ENCODE peak calls at places on chromosomes 3 and 15, in seven cellular contexts. Z is Panc1, K is neural progenitor cell, Y is mammary epithelial cell, V is lung, R is sigmoid colon, I is fibroblast of lung. P is an unnamed sample. For H3K36me3, the result is how much of the 10 kb centered on the place peaks cover.

GRCh38 chr15:78455749-78456148 is 17.7 kb downstream of the IREB2 start:
- DNase-seq in Z (no peak), K (no peak), Y (no peak), V (no peak), R (no peak), I (peak), P (no peak)

GRCh38 chr3:130963878-130964277 is 62.7 kb downstream of the ASTE1 start:
- DNase-seq in Z (peak), K (peak), Y (peak), V (no peak), R (no peak), I (peak), P (no peak)

GRCh38 chr3:69200384-69201068 is 78.1 kb upstream of the LMOD3 start:
- DNase-seq in Z (no peak), K (peak), Y (peak), V (no peak), R (no peak), I (peak), P (peak)

GRCh38 chr3:190281308-190282051 is 40.8 kb downstream of the CLDN1 start:
- DNase-seq in Z (no peak), K (no peak), Y (no peak), V (no peak), R (no peak), I (peak), P (peak)

GRCh38 chr3:172282850-172283249 is 165.4 kb downstream of the GHSR start:
- DNase-seq in Z (no peak), K (no peak), Y (peak), V (no peak), R (no peak), I (no peak), P (no peak)

GRCh38 chr15:96207377-96208006 is 123.0 kb upstream of the NR2F2 start:
- DNase-seq in Z (no peak), K (no peak), Y (no peak), V (no peak), R (no peak), I (no peak), P (no peak)

GRCh38 chr3:162367443-162368132 is 871.0 kb downstream of the OTOL1 start:
- DNase-seq in Z (no peak), K (no peak), Y (no peak), V (no peak), R (no peak), I (peak), P (no peak)

GRCh38 chr3:5022187-5022965 is 43.1 kb downstream of the BHLHE40 start:
- DNase-seq in Z (peak), K (no peak), Y (peak), V (no peak), R (no peak), I (no peak), P (no peak)

GRCh38 chr3:147872568-147872967 is 463.4 kb downstream of the ZIC1 start:
- DNase-seq in Z (no peak), K (no peak), Y (no peak), V (no peak), R (no peak), I (no peak), P (no peak)

GRCh38 chr3:172038823-172039222 is 555 bp upstream of the FNDC3B start:
- DNase-seq in Z (no peak), K (peak), Y (no peak), V (no peak), R (peak), I (peak), P (no peak)

GRCh38 chr15:67187351-67187854 is 67.1 kb downstream of the AAGAB start:
- DNase-seq in Z (no peak), K (no peak), Y (no peak), V (no peak), R (peak), I (no peak), P (no peak)

GRCh38 chr3:70861855-70862254 is 549.4 kb upstream of the MDFIC2 start:
- DNase-seq in Z (no peak), K (no peak), Y (peak), V (no peak), R (no peak), I (peak), P (no peak)

GRCh38 chr15:74307827-74308642 is 59.4 kb downstream of the CYP11A1 start:
- DNase-seq in Z (no peak), K (peak), Y (peak), V (peak), R (peak), I (peak), P (peak)

GRCh38 chr3:123584284-123584987 is 417 bp downstream of the HACD2 start:
- DNase-seq in Z (no peak), K (no peak), Y (peak), V (no peak), R (peak), I (no peak), P (peak)

GRCh38 chr15:57235865-57236264 is 140.4 kb upstream of the CGNL1 start:
- DNase-seq in Z (no peak), K (peak), Y (no peak), V (no peak), R (no peak), I (peak), P (no peak)

GRCh38 chr15:75749820-75750219 is 37.2 kb upstream of the CSPG4 start:
- DNase-seq in Z (no peak), K (no peak), Y (no peak), V (no peak), R (no peak), I (no peak), P (no peak)

GRCh38 chr3:186883686-186884058 is 41.2 kb downstream of the ADIPOQ start:
- DNase-seq in Z (no peak), K (no peak), Y (no peak), V (no peak), R (no peak), I (no peak), P (no peak)

GRCh38 chr3:194166682-194167479 is 30.9 kb downstream of the HES1 start:
- DNase-seq in Z (no peak), K (peak), Y (no peak), V (no peak), R (peak), I (peak), P (peak)

GRCh38 chr15:34879112-34879511 is 83.8 kb upstream of the ACTC1 start:
- DNase-seq in Z (no peak), K (no peak), Y (no peak), V (no peak), R (no peak), I (no peak), P (no peak)

GRCh38 chr15:48861813-48862431 is 16.0 kb upstream of the EID1 start:
- DNase-seq in Z (no peak), K (peak), Y (peak), V (no peak), R (no peak), I (peak), P (peak)

GRCh38 chr3:131282379-131282778 is 99.2 kb upstream of the NUDT16 start:
- DNase-seq in Z (no peak), K (no peak), Y (no peak), V (no peak), R (no peak), I (no peak), P (no peak)

GRCh38 chr3:50658831-50659230 is 15.9 kb upstream of the DOCK3 start:
- DNase-seq in Z (no peak), K (no peak), Y (no peak), V (no peak), R (no peak), I (no peak), P (no peak)

GRCh38 chr3:115141018-115141757 is 5.9 kb downstream of the ZBTB20 start:
- DNase-seq in Z (no peak), K (no peak), Y (no peak), V (no peak), R (no peak), I (no peak), P (no peak)

GRCh38 chr3:156772588-156773206 is 53.5 kb upstream of the LEKR1 start:
- DNase-seq in Z (no peak), K (no peak), Y (peak), V (no peak), R (no peak), I (no peak), P (peak)

GRCh38 chr15:52652984-52653383 is 26.2 kb downstream of the ATOSA start:
- DNase-seq in Z (no peak), K (no peak), Y (peak), V (no peak), R (no peak), I (peak), P (no peak)

GRCh38 chr3:40615110-40615915 is 90.6 kb downstream of the ZNF621 start:
- DNase-seq in Z (no peak), K (peak), Y (no peak), V (no peak), R (no peak), I (no peak), P (no peak)
- H3K4me3 ChIP-seq in Z (no peak), K (peak), Y (no peak), V (no peak), R (peak), I (no peak), P (no peak)

DNA sequence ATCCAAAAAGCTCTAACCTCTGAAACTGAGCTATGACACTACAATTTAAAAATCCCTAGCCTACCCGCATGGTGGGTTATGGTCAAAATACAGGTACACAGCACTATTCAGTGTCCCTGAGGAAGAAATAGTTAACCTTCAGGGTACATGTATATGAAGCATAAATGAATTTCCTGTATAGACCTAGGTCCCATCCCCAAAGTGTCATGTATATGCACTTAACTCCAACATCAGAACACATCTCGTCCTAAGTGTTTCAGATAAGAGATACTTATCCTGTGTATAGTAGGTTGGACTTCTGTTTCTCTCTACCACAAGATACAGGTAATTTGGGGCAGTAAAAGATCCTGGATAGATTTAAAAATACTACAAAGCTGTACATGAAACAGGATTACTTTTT is 6.4 kb downstream of the RPL14 start:
- DNase-seq in Z (no peak), K (no peak), Y (no peak), V (no peak), R (no peak), I (no peak), P (no peak)
- H3K36me3 ChIP-seq in Z (under half), K (under half), Y (under half), V (under half), R (under half), I (under half), P (under half)

DNA sequence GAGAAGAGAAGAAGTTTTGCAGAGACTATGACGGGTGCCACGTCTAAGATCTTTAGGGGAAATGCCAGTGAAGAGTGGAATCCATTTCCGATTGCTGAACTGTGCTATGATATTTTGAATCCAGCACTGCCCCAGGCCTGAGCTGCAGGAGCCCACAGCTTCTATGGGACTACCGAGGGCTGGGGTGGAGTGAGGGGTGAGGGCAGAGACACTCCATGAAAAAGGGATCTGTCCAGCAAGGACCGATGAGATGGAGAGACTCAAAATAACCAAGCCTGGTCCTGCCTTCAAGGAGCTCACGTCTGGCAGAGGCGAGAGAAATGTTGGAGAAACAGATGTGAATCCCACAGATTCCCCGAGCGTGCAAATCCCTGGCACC is 79.8 kb upstream of the MEF2A start:
- DNase-seq in Z (no peak), K (no peak), Y (no peak), V (no peak), R (no peak), I (no peak), P (no peak)
- H3K4me3 ChIP-seq in Z (peak), K (peak), Y (no peak), V (no peak), R (peak), I (no peak), P (no peak)

DNA sequence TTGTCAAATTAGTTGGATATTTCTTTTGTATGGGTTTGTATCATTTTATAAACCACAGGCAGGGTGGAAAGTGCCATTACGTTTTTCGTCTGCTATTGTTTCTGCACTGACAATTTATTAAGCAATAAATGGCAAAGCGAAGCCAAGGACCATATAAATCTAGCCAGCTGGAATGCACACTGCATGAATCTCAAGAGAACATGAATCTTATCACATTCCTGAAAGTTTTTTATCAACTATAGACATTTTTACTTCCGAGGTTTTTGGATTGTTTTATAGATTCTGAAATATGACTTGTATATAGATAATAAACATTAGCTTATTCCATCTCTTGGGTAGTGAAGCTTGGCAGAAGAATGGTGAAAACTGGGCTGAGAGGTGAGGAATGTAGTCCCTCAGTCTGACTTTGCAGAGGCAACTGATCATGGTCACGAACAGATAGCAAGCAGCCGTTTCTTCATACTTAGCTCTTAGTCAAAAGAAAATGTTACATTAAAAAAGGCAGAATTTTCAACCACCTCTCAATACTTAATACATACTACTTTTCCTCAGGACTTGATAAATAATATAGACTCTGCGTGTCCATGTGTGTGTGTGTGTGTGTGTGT is 102.7 kb downstream of the OSBPL10 start:
- DNase-seq in Z (no peak), K (no peak), Y (no peak), V (no peak), R (no peak), I (peak), P (no peak)
- H3K36me3 ChIP-seq in Z (under half), K (under half), Y (under half), V (under half), R (under half), I (under half), P (under half)

GRCh38 chr3:15647629-15648167 is 46.2 kb downstream of the BTD start:
- DNase-seq in Z (no peak), K (no peak), Y (peak), V (no peak), R (no peak), I (peak), P (peak)

GRCh38 chr3:15645246-15645645 is 43.7 kb downstream of the BTD start:
- DNase-seq in Z (no peak), K (no peak), Y (no peak), V (no peak), R (no peak), I (no peak), P (no peak)

GRCh38 chr3:15649341-15649740 is 47.8 kb downstream of the BTD start:
- DNase-seq in Z (no peak), K (no peak), Y (no peak), V (no peak), R (no peak), I (no peak), P (no peak)

GRCh38 chr3:15645740-15646490 is 44.4 kb downstream of the BTD start:
- DNase-seq in Z (peak), K (no peak), Y (peak), V (no peak), R (peak), I (peak), P (no peak)

GRCh38 chr3:15646924-15647511 is 45.5 kb downstream of the BTD start:
- DNase-seq in Z (peak), K (no peak), Y (peak), V (peak), R (peak), I (peak), P (peak)
- H3K4me3 ChIP-seq in Z (no peak), K (no peak), Y (no peak), V (no peak), R (no peak), I (no peak), P (no peak)

GRCh38 chr3:27415202-27415601 is 46.0 kb upstream of the NEK10 start:
- DNase-seq in Z (no peak), K (no peak), Y (no peak), V (no peak), R (no peak), I (no peak), P (no peak)
- H3K36me3 ChIP-seq in Z (half or more), K (under half), Y (under half), V (under half), R (under half), I (under half), P (under half)

GRCh38 chr3:32310918-32311839 is 72.7 kb downstream of the CMTM8 start:
- DNase-seq in Z (no peak), K (no peak), Y (no peak), V (no peak), R (no peak), I (no peak), P (no peak)

GRCh38 chr3:32316319-32316718 is 75.3 kb upstream of the CMTM7 start:
- DNase-seq in Z (no peak), K (peak), Y (no peak), V (no peak), R (no peak), I (no peak), P (no peak)

GRCh38 chr3:32315441-32315840 is 76.2 kb upstream of the CMTM7 start:
- DNase-seq in Z (no peak), K (no peak), Y (no peak), V (no peak), R (no peak), I (no peak), P (peak)

GRCh38 chr3:32313169-32313568 is 74.7 kb downstream of the CMTM8 start:
- DNase-seq in Z (no peak), K (no peak), Y (no peak), V (no peak), R (no peak), I (no peak), P (no peak)

DNA sequence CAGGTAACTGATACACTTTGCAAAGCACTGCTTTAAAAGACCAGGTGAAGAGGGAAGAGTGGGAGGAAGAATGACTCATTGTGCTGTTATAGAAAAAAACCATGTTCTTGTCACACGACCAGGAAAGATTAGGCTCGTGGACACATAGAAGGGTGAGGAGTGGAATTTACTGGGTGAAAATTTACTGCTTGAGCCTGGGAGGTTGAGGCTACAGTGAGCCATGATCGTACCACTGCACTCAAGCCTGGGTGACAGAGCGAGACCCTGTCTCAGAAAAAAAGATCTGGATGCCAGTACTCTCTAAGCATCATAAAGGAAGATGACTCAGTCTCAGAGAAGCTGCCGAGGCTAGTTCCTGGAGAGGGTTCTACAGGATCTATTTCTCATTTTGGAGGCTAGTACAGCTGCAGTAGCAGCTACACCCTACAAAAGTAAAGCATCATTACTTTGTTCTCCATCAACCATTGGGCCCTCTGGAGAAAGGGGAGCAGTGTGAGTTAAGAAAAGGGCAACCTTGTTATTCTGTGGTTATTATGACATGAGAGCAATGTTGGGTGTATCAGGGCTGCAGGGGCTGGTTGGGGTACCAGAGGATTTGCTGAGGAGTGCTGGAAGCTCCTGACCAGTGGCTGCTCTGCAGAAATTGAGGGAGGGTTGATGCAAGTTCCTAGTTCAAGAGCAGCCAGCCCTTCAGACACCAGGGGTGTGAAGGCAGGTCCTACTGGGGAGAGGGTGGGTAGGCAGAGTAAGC is 75.4 kb downstream of the CMTM8 start:
- DNase-seq in Z (peak), K (no peak), Y (peak), V (no peak), R (no peak), I (peak), P (no peak)
- H3K4me3 ChIP-seq in Z (no peak), K (no peak), Y (peak), V (no peak), R (no peak), I (no peak), P (no peak)

DNA sequence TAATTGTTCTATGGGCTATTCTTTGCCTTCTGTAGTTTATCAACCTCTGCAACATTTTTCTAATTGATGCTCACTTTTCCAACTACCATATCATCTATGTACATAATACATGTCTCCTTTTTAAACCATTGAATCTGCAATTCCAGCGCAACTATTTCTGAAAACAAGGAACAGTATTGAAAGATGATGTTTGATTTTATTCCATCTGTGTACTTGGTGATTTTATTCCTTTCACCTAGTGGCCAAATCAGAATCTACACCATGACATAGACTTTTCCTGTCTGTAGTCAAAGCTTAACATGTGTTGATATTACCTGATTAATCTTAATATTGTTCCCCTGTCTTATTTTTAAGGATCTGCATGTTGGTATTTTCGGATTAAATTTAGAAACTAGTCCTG is 13.0 kb downstream of the NKTR start:
- DNase-seq in Z (no peak), K (no peak), Y (no peak), V (no peak), R (no peak), I (no peak), P (no peak)
- H3K36me3 ChIP-seq in Z (under half), K (under half), Y (under half), V (under half), R (under half), I (under half), P (under half)

P was measured in body of pancreas.